ENCODE peak calls at places on chromosomes 2 and 18, in four cellular contexts. M, L, D and N are unnamed samples.

GRCh38 chr2:238235331-238235732 is 4.5 kb downstream of the HES6 start:
- DNase-seq in M (no peak), L (no peak), D (no peak), N (no peak)

GRCh38 chr2:236745420-236746210 is 176.0 kb downstream of the ACKR3 start:
- DNase-seq in M (peak; percentile 11), L (peak; percentile 94), D (peak; percentile 61), N (no peak)

GRCh38 chr2:96305979-96306308 is 598 bp upstream of the SNRNP200 start:
- DNase-seq in M (peak; percentile 4), L (no peak), D (no peak), N (no peak)

GRCh38 chr2:189535433-189535832 is 45.2 kb downstream of the SLC40A1 start:
- DNase-seq in M (no peak), L (no peak), D (no peak), N (no peak)

GRCh38 chr2:119475225-119475856 is 43.7 kb downstream of the TMEM37 start:
- DNase-seq in M (peak; percentile 66), L (no peak), D (no peak), N (no peak)

GRCh38 chr2:230757476-230757875 is 44.8 kb downstream of the CAB39 start:
- DNase-seq in M (no peak), L (no peak), D (no peak), N (no peak)

GRCh38 chr18:484749-485464 is 15.6 kb downstream of the COLEC12 start:
- DNase-seq in M (no peak), L (no peak), D (no peak), N (no peak)

GRCh38 chr2:238571626-238572372 is 145.1 kb downstream of the ASB1 start:
- DNase-seq in M (no peak), L (no peak), D (no peak), N (no peak)

GRCh38 chr2:70113396-70114100 is 26.3 kb downstream of the PCBP1 start:
- DNase-seq in M (no peak), L (no peak), D (no peak), N (no peak)

GRCh38 chr2:189143930-189144329 is 35.6 kb downstream of the COL5A2 start:
- DNase-seq in M (no peak), L (no peak), D (no peak), N (no peak)

GRCh38 chr2:195363496-195363895 is 293.5 kb upstream of the SLC39A10 start:
- DNase-seq in M (no peak), L (peak; percentile 63), D (peak; percentile 16), N (no peak)

GRCh38 chr18:57434177-57434535 is 1.0 kb upstream of the ONECUT2 start:
- DNase-seq in M (peak; percentile 67), L (no peak), D (no peak), N (no peak)

GRCh38 chr2:36708119-36708741 is 11.7 kb downstream of the VIT start:
- DNase-seq in M (no peak), L (no peak), D (peak; percentile 54), N (no peak)

GRCh38 chr2:240646061-240646899 is 21.0 kb downstream of the GPR35 start:
- DNase-seq in M (no peak), L (no peak), D (no peak), N (no peak)

GRCh38 chr2:49226360-49226759 is 72.0 kb upstream of the FSHR start:
- DNase-seq in M (no peak), L (no peak), D (no peak), N (no peak)

GRCh38 chr2:152176113-152176714 is 651 bp upstream of the STAM2 start:
- DNase-seq in M (no peak), L (no peak), D (no peak), N (no peak)

GRCh38 chr18:62336618-62337017 is 11.5 kb downstream of the TNFRSF11A start:
- DNase-seq in M (no peak), L (no peak), D (no peak), N (no peak)

GRCh38 chr2:127893494-127893893 is 7.7 kb upstream of the AMMECR1L start:
- DNase-seq in M (peak; percentile 56), L (no peak), D (no peak), N (no peak)

GRCh38 chr2:30454571-30454970 is 7.5 kb downstream of the LCLAT1 start:
- DNase-seq in M (no peak), L (no peak), D (no peak), N (no peak)

GRCh38 chr2:142989276-142990204 is 112.1 kb downstream of the KYNU start:
- DNase-seq in M (peak; percentile 57), L (peak; percentile 7), D (no peak), N (no peak)

GRCh38 chr2:160647967-160648685 is 154.5 kb upstream of the RBMS1 start:
- DNase-seq in M (no peak), L (peak; percentile 60), D (no peak), N (no peak)

GRCh38 chr2:150485871-150486538 is 1.5 kb downstream of the RND3 start:
- DNase-seq in M (peak; percentile 76), L (peak; percentile 85), D (no peak), N (peak; percentile 56)

GRCh38 chr18:76436342-76436741 is 58.7 kb downstream of the ZNF516 start:
- DNase-seq in M (no peak), L (no peak), D (no peak), N (no peak)

GRCh38 chr2:79670198-79670597 is 157.3 kb downstream of the CTNNA2 start:
- DNase-seq in M (peak; percentile 79), L (no peak), D (no peak), N (peak; percentile 11)

GRCh38 chr2:157460384-157460837 is 16.5 kb upstream of the CYTIP start:
- DNase-seq in M (peak; percentile 5), L (no peak), D (no peak), N (no peak)

GRCh38 chr2:234973008-234973407 is 21.2 kb downstream of the SH3BP4 start:
- DNase-seq in M (no peak), L (no peak), D (no peak), N (no peak)

GRCh38 chr2:164599954-164600589 is 21.2 kb downstream of the GRB14 start:
- DNase-seq in M (peak; percentile 91), L (peak; percentile 70), D (peak; percentile 19), N (peak; percentile 73)

GRCh38 chr2:240500561-240501423 is 57.0 kb downstream of the ANKMY1 start:
- DNase-seq in M (no peak), L (no peak), D (no peak), N (no peak)

GRCh38 chr2:60413069-60413818 is 140.2 kb downstream of the BCL11A start:
- DNase-seq in M (no peak), L (no peak), D (no peak), N (no peak)

GRCh38 chr2:227853204-227853629 is 18.2 kb upstream of the DAW1 start:
- DNase-seq in M (no peak), L (peak; percentile 96), D (peak; percentile 44), N (no peak)

GRCh38 chr2:238278626-238279323 is 9.6 kb downstream of the PER2 start:
- DNase-seq in M (no peak), L (no peak), D (no peak), N (no peak)

GRCh38 chr2:70362661-70363060 is 60.8 kb upstream of the FAM136A start:
- DNase-seq in M (no peak), L (no peak), D (no peak), N (no peak)

GRCh38 chr18:65547046-65547445 is 203.8 kb upstream of the CDH7 start:
- DNase-seq in M (no peak), L (no peak), D (no peak), N (no peak)

GRCh38 chr2:219253753-219254589 is at the start of gene TUBA4A:
- DNase-seq in M (peak; percentile 86), L (peak; percentile 83), D (no peak), N (peak; percentile 52)
- TF ChIP-seq CTCF in M (no peak), L (peak; percentile 12), D (no peak), N (no peak)

GRCh38 chr2:20747317-20747716 is 75.6 kb downstream of the LDAH start:
- DNase-seq in M (no peak), L (no peak), D (no peak), N (no peak)
- TF ChIP-seq CTCF in M (no peak), L (no peak), D (no peak), N (no peak)

GRCh38 chr2:105768176-105768575 is 23.5 kb downstream of the NCK2 start:
- DNase-seq in M (no peak), L (no peak), D (no peak), N (no peak)

GRCh38 chr2:105770162-105770561 is 25.4 kb downstream of the NCK2 start:
- DNase-seq in M (no peak), L (no peak), D (no peak), N (no peak)

GRCh38 chr2:105771841-105772240 is 27.1 kb downstream of the NCK2 start:
- DNase-seq in M (no peak), L (no peak), D (no peak), N (peak; percentile 38)

GRCh38 chr2:105768961-105769452 is 24.3 kb downstream of the NCK2 start:
- DNase-seq in M (peak; percentile 62), L (no peak), D (no peak), N (no peak)

GRCh38 chr2:105769504-105769903 is 24.8 kb downstream of the NCK2 start:
- DNase-seq in M (peak; percentile 53), L (no peak), D (no peak), N (peak; percentile 32)
- TF ChIP-seq CTCF in M (no peak), L (peak; percentile 15), D (no peak), N (peak; percentile 34)

DNA sequence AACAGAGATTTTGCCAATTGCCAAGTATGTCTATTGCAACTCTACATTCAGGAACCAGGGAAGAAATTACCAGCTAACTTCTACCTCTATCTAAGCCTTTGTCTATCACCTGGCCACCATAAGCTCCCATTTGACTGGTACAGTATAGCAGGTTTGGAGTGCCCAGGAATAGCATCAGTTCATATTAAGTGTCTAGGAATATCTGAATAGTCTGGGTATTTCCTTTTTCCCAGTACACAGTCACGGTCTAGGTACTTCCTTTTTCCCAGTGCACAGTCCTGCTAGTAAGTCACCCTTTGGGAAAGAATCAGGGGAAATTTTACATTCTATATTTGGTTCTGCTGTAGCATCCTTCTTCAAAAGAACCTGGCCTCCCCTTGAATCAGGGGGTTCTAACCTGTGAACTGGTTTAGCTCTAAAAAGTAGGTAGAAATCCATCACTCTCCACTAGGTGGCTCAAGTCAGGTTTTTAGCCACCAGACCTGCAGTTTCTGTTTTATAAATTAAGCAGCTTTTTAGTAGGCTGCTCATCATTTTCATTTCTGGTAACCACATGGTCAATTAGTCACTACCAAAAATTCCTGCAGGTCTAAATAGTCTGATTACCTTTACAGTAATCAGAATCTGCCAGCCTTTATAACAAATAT is 49.3 kb upstream of the DNAJC10 start:
- DNase-seq in M (peak; percentile 70), L (peak; percentile 28), D (no peak), N (no peak)
- TF ChIP-seq CTCF in M (peak; percentile 60), L (peak; percentile 60), D (peak; percentile 35), N (peak; percentile 55)

GRCh38 chr18:48640566-48641270 is 101.9 kb downstream of the CTIF start:
- DNase-seq in M (no peak), L (no peak), D (no peak), N (no peak)
- TF ChIP-seq CTCF in M (no peak), L (no peak), D (no peak), N (no peak)

DNA sequence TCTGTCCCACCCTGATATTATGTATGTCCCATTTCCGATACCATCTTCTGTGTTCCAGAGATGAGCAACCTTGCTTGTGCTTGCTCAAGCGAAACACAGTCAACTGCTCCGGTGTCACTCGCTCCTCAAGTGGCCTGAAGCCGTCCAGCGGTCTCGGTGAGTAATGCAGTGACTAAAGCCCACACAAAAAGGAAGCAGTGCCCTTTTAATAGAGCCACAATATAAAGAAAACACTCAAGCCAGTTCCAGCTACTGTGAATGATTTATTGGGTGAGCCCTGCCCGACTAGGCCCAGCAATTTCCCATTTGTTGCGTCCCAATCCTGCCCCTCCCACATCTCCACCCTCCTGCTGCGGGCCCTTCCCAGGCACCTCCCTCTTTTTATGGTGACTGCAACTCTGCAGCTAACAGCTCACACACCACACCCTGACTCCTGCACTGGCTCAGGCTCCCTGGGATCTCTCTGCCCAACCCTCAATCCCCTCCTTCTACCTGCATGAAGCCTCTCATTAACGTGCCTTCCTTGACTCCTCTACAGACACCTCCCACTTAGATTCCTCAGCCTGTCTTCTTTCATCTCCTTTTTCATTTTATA is 44.2 kb upstream of the DSC1 start:
- DNase-seq in M (peak; percentile 57), L (peak; percentile 97), D (no peak), N (no peak)
- TF ChIP-seq CTCF in M (no peak), L (peak; percentile 44), D (no peak), N (no peak)